ENCODE peak calls at places on chromosome 1, in eight cellular contexts. T is ovary, O is uterus, N is adrenal gland, A is tibial nerve, G is IMR-90, E is breast epithelium, K is body of pancreas. V is an unnamed sample.

GRCh38 chr1:13702425-13703127 is 2.6 kb downstream of the PRDM2 start:
- DNase-seq in T (no peak), O (no peak), N (no peak), A (no peak), G (no peak), E (no peak), K (no peak), V (no peak)

GRCh38 chr1:113811353-113811887 is 856 bp downstream of the RSBN1 start:
- DNase-seq in T (no peak), O (no peak), N (peak; percentile 71), A (peak; percentile 45), G (peak; percentile 22), E (no peak), K (peak; percentile 64), V (peak; percentile 23)

GRCh38 chr1:116712510-116712909 is 41.7 kb upstream of the CD2 start:
- DNase-seq in T (no peak), O (no peak), N (no peak), A (no peak), G (no peak), E (no peak), K (no peak), V (no peak)

GRCh38 chr1:6222644-6223043 is 13.1 kb downstream of the ICMT start:
- DNase-seq in T (no peak), O (peak; percentile 56), N (peak; percentile 55), A (peak; percentile 63), G (peak; percentile 31), E (no peak), K (no peak), V (no peak)

GRCh38 chr1:151196292-151196800 is 2.0 kb upstream of the PIP5K1A start:
- DNase-seq in T (peak; percentile 44), O (peak; percentile 82), N (peak; percentile 86), A (peak; percentile 91), G (peak; percentile 85), E (peak; percentile 72), K (peak; percentile 79), V (no peak)

GRCh38 chr1:169765580-169766331 is 29.0 kb downstream of the METTL18 start:
- DNase-seq in T (no peak), O (no peak), N (no peak), A (no peak), G (no peak), E (no peak), K (no peak), V (no peak)

GRCh38 chr1:58724483-58724882 is 24.6 kb upstream of the MYSM1 start:
- DNase-seq in T (no peak), O (no peak), N (no peak), A (no peak), G (no peak), E (no peak), K (no peak), V (no peak)

GRCh38 chr1:174556392-174556791 is 108.6 kb downstream of the GPR52 start:
- DNase-seq in T (no peak), O (no peak), N (no peak), A (no peak), G (peak; percentile 33), E (no peak), K (no peak), V (no peak)

GRCh38 chr1:67840449-67840848 is 7.2 kb upstream of the GNG12 start:
- DNase-seq in T (no peak), O (peak; percentile 41), N (peak; percentile 60), A (no peak), G (peak; percentile 94), E (no peak), K (no peak), V (no peak)

GRCh38 chr1:205370780-205371179 is 14.1 kb upstream of the KLHDC8A start:
- DNase-seq in T (no peak), O (no peak), N (no peak), A (no peak), G (no peak), E (no peak), K (peak; percentile 50), V (no peak)

GRCh38 chr1:82401116-82401515 is 600.4 kb downstream of the ADGRL2 start:
- DNase-seq in T (no peak), O (no peak), N (no peak), A (no peak), G (no peak), E (no peak), K (no peak), V (no peak)

GRCh38 chr1:229808272-229808671 is 182.2 kb downstream of the URB2 start:
- DNase-seq in T (no peak), O (no peak), N (no peak), A (no peak), G (no peak), E (no peak), K (no peak), V (no peak)

GRCh38 chr1:40064797-40065492 is 24.4 kb downstream of the CAP1 start:
- DNase-seq in T (no peak), O (no peak), N (no peak), A (no peak), G (no peak), E (no peak), K (no peak), V (no peak)
- H3K27ac ChIP-seq in T (no peak overlapping the region), O (no peak overlapping the region), N (no peak overlapping the region), A (no peak overlapping the region), G (no peak overlapping the region), E (no peak overlapping the region), K (no peak overlapping the region), V (no peak overlapping the region)

GRCh38 chr1:149995927-149996326 is 14.6 kb downstream of the OTUD7B start:
- DNase-seq in T (no peak), O (no peak), N (no peak), A (no peak), G (peak; percentile 71), E (no peak), K (no peak), V (no peak)
- TF ChIP-seq POLR2A in T (no peak), O (no peak), N (no peak), A (no peak), G (no peak), E (no peak), K (no peak), V (no peak)

GRCh38 chr1:172915276-172915675 is 135.5 kb downstream of the TNFSF18 start:
- DNase-seq in T (no peak), O (no peak), N (no peak), A (no peak), G (no peak), E (no peak), K (no peak), V (no peak)
- H3K4me1 ChIP-seq in T (no peaks in the 10 kb centered on the region), O (no peaks in the 10 kb centered on the region), N (no peaks in the 10 kb centered on the region), A (no peaks in the 10 kb centered on the region), G (peaks cover 25% of the 10 kb centered on the region), E (no peaks in the 10 kb centered on the region), K (peaks cover 10% of the 10 kb centered on the region), V (peaks cover 3% of the 10 kb centered on the region)

GRCh38 chr1:202593845-202594244 is 116.4 kb downstream of the SYT2 start:
- DNase-seq in T (no peak), O (no peak), N (no peak), A (no peak), G (peak; percentile 30), E (peak; percentile 91), K (no peak), V (no peak)

GRCh38 chr1:202591523-202591922 is 118.7 kb downstream of the SYT2 start:
- DNase-seq in T (no peak), O (no peak), N (no peak), A (no peak), G (no peak), E (no peak), K (no peak), V (no peak)

GRCh38 chr1:202590975-202591411 is 119.3 kb downstream of the SYT2 start:
- DNase-seq in T (no peak), O (no peak), N (no peak), A (no peak), G (no peak), E (no peak), K (no peak), V (no peak)

GRCh38 chr1:202590119-202590518 is 120.1 kb downstream of the SYT2 start:
- DNase-seq in T (no peak), O (no peak), N (no peak), A (no peak), G (no peak), E (no peak), K (no peak), V (no peak)

GRCh38 chr1:202592141-202592540 is 118.1 kb downstream of the SYT2 start:
- DNase-seq in T (no peak), O (no peak), N (no peak), A (no peak), G (no peak), E (no peak), K (no peak), V (no peak)
- H3K27ac ChIP-seq in T (no peak overlapping the region), O (peak overlapping the region; percentile 87), N (no peak overlapping the region), A (no peak overlapping the region), G (no peak overlapping the region), E (peak overlapping the region; percentile 95), K (no peak overlapping the region), V (no peak overlapping the region)

GRCh38 chr1:244450597-244451538 is 841 bp downstream of the ADSS2 start:
- DNase-seq in T (peak; percentile 79), O (peak; percentile 56), N (peak; percentile 65), A (peak; percentile 29), G (peak; percentile 89), E (peak; percentile 37), K (peak; percentile 41), V (peak; percentile 94)

GRCh38 chr1:244451951-244452795 is 464 bp upstream of the ADSS2 start:
- DNase-seq in T (peak; percentile 99), O (peak; percentile 100), N (peak; percentile 100), A (peak; percentile 98), G (peak; percentile 99), E (peak; percentile 99), K (peak; percentile 100), V (peak; percentile 99)

GRCh38 chr1:244454412-244454811 is 2.7 kb upstream of the ADSS2 start:
- DNase-seq in T (no peak), O (no peak), N (no peak), A (no peak), G (no peak), E (no peak), K (no peak), V (no peak)

GRCh38 chr1:244449936-244450508 is 1.7 kb downstream of the ADSS2 start:
- DNase-seq in T (no peak), O (no peak), N (no peak), A (no peak), G (no peak), E (no peak), K (no peak), V (no peak)

GRCh38 chr1:244451539-244451950 is at the start of gene ADSS2:
- DNase-seq in T (no peak), O (no peak), N (no peak), A (no peak), G (no peak), E (no peak), K (no peak), V (no peak)
- TF ChIP-seq POLR2A in T (peak; percentile 48), O (peak; percentile 78), N (peak; percentile 88), A (peak; percentile 80), G (peak; percentile 93), E (peak; percentile 70), K (peak; percentile 95), V (peak; percentile 90)

V was measured in upper lobe of left lung.